ENCODE peak calls at places on chromosomes 5 and 9, in six cellular contexts. V is T-helper 17 cell, H is ELF-1, N is NCI-H460, R is AG04450, O is lower leg skin. C is an unnamed sample.

GRCh38 chr9:107732781-107733529 is 243.4 kb upstream of the KLF4 start:
- DNase-seq in H (no peak), N (no peak), V (no peak), R (no peak), O (peak; percentile 76), C (no peak)

GRCh38 chr9:131382850-131383729 is 10.8 kb upstream of the PRRC2B start:
- DNase-seq in N (peak; percentile 54), R (peak; percentile 82), V (no peak), O (no peak), H (peak; percentile 89), C (no peak)

GRCh38 chr9:121074370-121075250 is at the start of gene CNTRL:
- DNase-seq in N (peak; percentile 73), R (peak; percentile 53), O (peak; percentile 87), H (peak; percentile 93), V (peak; percentile 84), C (peak; percentile 78)

GRCh38 chr9:110095776-110096175 is 112.2 kb downstream of the C9orf152 start:
- DNase-seq in H (no peak), V (no peak), O (peak; percentile 40), N (no peak), R (no peak), C (no peak)

GRCh38 chr5:72767289-72768010 is 49.0 kb upstream of the TNPO1 start:
- DNase-seq in O (no peak), R (no peak), N (peak; percentile 41), V (no peak), H (peak; percentile 8), C (no peak)

GRCh38 chr5:119840175-119840574 is 210.8 kb downstream of the FAM170A start:
- DNase-seq in V (no peak), N (no peak), H (no peak), R (no peak), O (no peak), C (no peak)

GRCh38 chr5:134095887-134096589 is 18.4 kb upstream of the TCF7 start:
- DNase-seq in R (no peak), N (no peak), H (no peak), V (no peak), O (no peak), C (no peak)

GRCh38 chr5:174615986-174616500 is 108.3 kb upstream of the MSX2 start:
- DNase-seq in V (no peak), N (no peak), H (no peak), O (no peak), R (no peak), C (no peak)

GRCh38 chr5:148963679-148964078 is 99.2 kb downstream of the SH3TC2 start:
- DNase-seq in N (no peak), O (no peak), V (no peak), H (no peak), R (no peak), C (no peak)

GRCh38 chr5:88269222-88269771 is 652 bp upstream of the TMEM161B start:
- DNase-seq in O (no peak), N (no peak), H (no peak), R (no peak), V (no peak), C (no peak)

GRCh38 chr5:62312036-62312435 is 6.0 kb downstream of the KIF2A start:
- DNase-seq in V (no peak), R (no peak), N (no peak), H (no peak), O (no peak), C (no peak)

GRCh38 chr9:92384373-92384772 is 20.0 kb downstream of the OGN start:
- DNase-seq in N (no peak), O (no peak), H (no peak), R (no peak), V (no peak), C (no peak)

GRCh38 chr5:127010362-127010761 is 20.0 kb downstream of the MARCHF3 start:
- DNase-seq in N (no peak), R (no peak), V (no peak), H (no peak), O (no peak), C (no peak)

GRCh38 chr9:73714294-73714693 is 562.6 kb downstream of the ANXA1 start:
- DNase-seq in V (no peak), O (no peak), R (no peak), N (no peak), H (no peak), C (no peak)

GRCh38 chr5:137215780-137216179 is 283.3 kb downstream of the SPOCK1 start:
- DNase-seq in R (no peak), O (no peak), N (no peak), V (no peak), H (no peak), C (no peak)

GRCh38 chr9:94286056-94286455 is 27.0 kb downstream of the ZNF169 start:
- DNase-seq in O (no peak), N (no peak), V (no peak), R (no peak), H (no peak), C (no peak)

GRCh38 chr5:55072668-55073067 is 29.8 kb upstream of the GZMA start:
- DNase-seq in O (no peak), R (no peak), V (no peak), N (no peak), H (no peak), C (no peak)

GRCh38 chr9:120875643-120875953 is 1.4 kb downstream of the PHF19 start:
- DNase-seq in O (no peak), R (no peak), H (no peak), N (no peak), V (no peak), C (no peak)

GRCh38 chr5:162768962-162769464 is 668.4 kb upstream of the CCNG1 start:
- DNase-seq in N (no peak), R (no peak), O (no peak), H (no peak), V (no peak), C (no peak)

GRCh38 chr5:38871790-38872551 is 26.2 kb downstream of the OSMR start:
- DNase-seq in H (no peak), V (no peak), N (peak; percentile 87), R (peak; percentile 97), O (no peak), C (no peak)

GRCh38 chr5:54273715-54274114 is 36.7 kb downstream of the ARL15 start:
- DNase-seq in O (no peak), V (no peak), R (no peak), H (no peak), N (no peak), C (no peak)

GRCh38 chr5:96483878-96484277 is 50.8 kb upstream of the PCSK1 start:
- DNase-seq in R (no peak), N (peak; percentile 52), V (no peak), H (peak; percentile 7), O (no peak), C (no peak)

GRCh38 chr5:110496276-110496675 is 230.2 kb downstream of the TMEM232 start:
- DNase-seq in V (no peak), H (no peak), R (no peak), N (no peak), O (no peak), C (no peak)

GRCh38 chr5:128579111-128579510 is 41.1 kb upstream of the FBN2 start:
- DNase-seq in H (no peak), O (no peak), R (no peak), V (no peak), N (peak; percentile 47), C (no peak)

GRCh38 chr9:129436751-129437625 is 183.9 kb downstream of the C9orf50 start:
- DNase-seq in H (peak; percentile 65), R (no peak), V (peak; percentile 24), O (no peak), N (peak; percentile 27), C (no peak)

GRCh38 chr5:5181650-5182324 is 41.7 kb downstream of the ADAMTS16 start:
- DNase-seq in O (no peak), R (no peak), V (no peak), H (no peak), N (no peak), C (no peak)

GRCh38 chr9:36486933-36487481 is 85.7 kb upstream of the MELK start:
- DNase-seq in H (no peak), N (no peak), R (no peak), O (peak; percentile 25), V (peak; percentile 30), C (peak; percentile 24)

GRCh38 chr9:114475412-114476136 is 29.7 kb downstream of the WHRN start:
- DNase-seq in N (no peak), R (no peak), H (no peak), V (no peak), O (no peak), C (no peak)

GRCh38 chr5:82396871-82397514 is 118.8 kb upstream of the RPS23 start:
- DNase-seq in V (no peak), N (peak; percentile 40), O (peak; percentile 64), H (peak; percentile 43), R (peak; percentile 98), C (no peak)

GRCh38 chr5:139474815-139475791 is 4.3 kb downstream of the SMIM33 start:
- DNase-seq in H (no peak), N (no peak), V (no peak), O (peak; percentile 37), R (peak; percentile 55), C (no peak)